ENCODE peak calls at places on chromosomes 11 and 22, in seven cellular contexts. H is cardiac muscle cell, E is GM23338, I is foreskin keratinocyte, K is suprapubic skin, T is mammary epithelial cell, J is pancreas. O is an unnamed sample.

GRCh38 chr22:43946391-43946680 is 8.9 kb upstream of the SAMM50 start:
- DNase-seq in H (no peak), E (no peak), I (no peak), K (no peak), T (no peak), J (no peak), O (no peak)

GRCh38 chr11:100801225-100801999 is 114.3 kb downstream of the ARHGAP42 start:
- DNase-seq in H (no peak), E (no peak), I (no peak), K (no peak), T (no peak), J (no peak), O (no peak)

GRCh38 chr11:3944198-3944597 is 88.7 kb downstream of the STIM1 start:
- DNase-seq in H (peak; percentile 44), E (no peak), I (no peak), K (peak; percentile 69), T (no peak), J (no peak), O (no peak)

GRCh38 chr11:20353829-20354434 is 9.6 kb upstream of the HTATIP2 start:
- DNase-seq in H (peak; percentile 64), E (peak; percentile 72), I (no peak), K (no peak), T (peak; percentile 26), J (no peak), O (peak; percentile 49)

GRCh38 chr11:19474954-19475811 is 234.4 kb upstream of the E2F8 start:
- DNase-seq in H (no peak), E (no peak), I (no peak), K (no peak), T (no peak), J (no peak), O (no peak)

GRCh38 chr11:104337273-104337672 is 173.3 kb upstream of the PDGFD start:
- DNase-seq in H (no peak), E (no peak), I (no peak), K (no peak), T (peak; percentile 6), J (no peak), O (no peak)

GRCh38 chr22:20268289-20268349 is at the start of gene RTN4R:
- DNase-seq in H (no peak), E (no peak), I (no peak), K (no peak), T (no peak), J (no peak), O (no peak)

GRCh38 chr11:17015639-17016125 is 1.5 kb upstream of the PLEKHA7 start:
- DNase-seq in H (peak; percentile 24), E (no peak), I (no peak), K (no peak), T (no peak), J (no peak), O (no peak)

GRCh38 chr11:37995886-37996285 is 1397.8 kb upstream of the RAG2 start:
- DNase-seq in H (no peak), E (no peak), I (no peak), K (no peak), T (no peak), J (no peak), O (no peak)

GRCh38 chr11:60428517-60428916 is 855 bp upstream of the MS4A5 start:
- DNase-seq in H (no peak), E (no peak), I (peak; percentile 7), K (no peak), T (peak; percentile 50), J (no peak), O (no peak)

DNA sequence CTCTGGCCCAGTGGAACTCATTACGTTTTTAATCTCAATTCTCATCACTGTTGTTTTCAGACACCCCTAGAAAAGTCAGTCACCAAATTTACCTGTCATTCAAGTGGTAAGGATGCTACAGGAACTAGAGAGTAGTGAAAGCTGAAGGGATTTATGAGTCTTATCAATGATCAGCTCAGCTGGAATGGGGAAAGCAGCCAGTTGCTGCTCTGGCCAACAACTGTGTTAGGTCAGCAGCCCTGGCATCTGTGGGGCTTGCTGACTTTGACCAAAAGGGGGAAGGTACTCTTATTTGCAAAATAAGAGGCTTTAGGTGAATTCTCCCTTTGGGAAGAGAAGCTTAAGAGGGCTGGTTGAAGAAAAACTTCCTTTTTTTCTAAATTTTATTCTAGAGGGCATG is 76.2 kb upstream of the HORMAD2 start:
- DNase-seq in H (no peak), E (no peak), I (no peak), K (no peak), T (no peak), J (no peak), O (no peak)
- TF ChIP-seq CTCF in H (no peak), E (no peak), I (no peak), K (no peak), T (no peak), J (no peak), O (no peak)

GRCh38 chr11:8263769-8264410 is at the start of gene LMO1:
- DNase-seq in H (peak; percentile 80), E (peak; percentile 91), I (peak; percentile 52), K (peak; percentile 85), T (peak; percentile 49), J (peak; percentile 94), O (peak; percentile 95)

GRCh38 chr11:8267280-8267679 is 3.6 kb upstream of the LMO1 start:
- DNase-seq in H (no peak), E (no peak), I (no peak), K (peak; percentile 41), T (no peak), J (peak; percentile 43), O (no peak)

GRCh38 chr11:8266246-8267241 is 2.9 kb upstream of the LMO1 start:
- DNase-seq in H (no peak), E (no peak), I (no peak), K (peak; percentile 29), T (no peak), J (peak; percentile 21), O (no peak)

GRCh38 chr11:8267831-8268529 is 4.3 kb upstream of the LMO1 start:
- DNase-seq in H (peak; percentile 12), E (peak; percentile 65), I (no peak), K (peak; percentile 57), T (no peak), J (peak; percentile 75), O (no peak)

GRCh38 chr11:8265681-8266241 is 2.1 kb upstream of the LMO1 start:
- DNase-seq in H (peak; percentile 14), E (peak; percentile 67), I (no peak), K (peak; percentile 47), T (no peak), J (peak; percentile 46), O (no peak)
- TF ChIP-seq CTCF in H (peak; percentile 26), E (peak; percentile 53), I (peak; percentile 25), K (no peak), T (peak; percentile 20), J (no peak), O (peak; percentile 47)

GRCh38 chr22:49181431-49181830 is 646.2 kb downstream of the BRD1 start:
- DNase-seq in H (no peak), E (no peak), I (no peak), K (no peak), T (no peak), J (peak; percentile 35), O (no peak)
- TF ChIP-seq CTCF in H (no peak), E (no peak), I (no peak), K (no peak), T (no peak), J (no peak), O (no peak)

GRCh38 chr11:12942157-12942556 is 67.0 kb upstream of the RASSF10 start:
- DNase-seq in H (no peak), E (peak; percentile 35), I (no peak), K (no peak), T (no peak), J (no peak), O (no peak)
- TF ChIP-seq CTCF in H (no peak), E (peak; percentile 33), I (no peak), K (no peak), T (no peak), J (no peak), O (no peak)

O was measured in neural crest cell.